ENCODE peak calls at places on chromosomes 12 and 14, in eight cellular contexts. G is non-pigmented ciliary epithelial cell; Y is Calu3; W is stimulated activated CD4-positive, alpha-beta T cell treated with anti-CD3 and anti-CD28 coated beads, TNF-alpha, amount 100 ng/mL, for 48 hours; U is naive thymus-derived CD4-positive, alpha-beta T cell; T is WTC11; K is effector memory CD8-positive, alpha-beta T cell; Z is dorsolateral prefrontal cortex. A is an unnamed sample.

GRCh38 chr12:114658002-114658441 is 26.0 kb downstream of the TBX3 start:
- DNase-seq in G (no peak), Y (no peak), W (no peak), U (no peak), T (no peak), K (no peak), Z (no peak), A (no peak)

GRCh38 chr14:68335312-68335711 is 457.6 kb downstream of the ZFP36L1 start:
- DNase-seq in G (no peak), Y (no peak), W (no peak), U (no peak), T (no peak), K (no peak), Z (no peak), A (no peak)

GRCh38 chr14:28954025-28954424 is 187.4 kb downstream of the FOXG1 start:
- DNase-seq in G (no peak), Y (no peak), W (no peak), U (no peak), T (no peak), K (no peak), Z (no peak), A (no peak)

GRCh38 chr12:6872073-6873048 is 742 bp downstream of the SPSB2 start:
- DNase-seq in G (no peak), Y (peak; percentile 91), W (peak; percentile 67), U (peak; percentile 92), T (peak; percentile 95), K (peak; percentile 88), Z (peak; percentile 84), A (peak; percentile 77)

GRCh38 chr14:81927069-81927468 is 393.4 kb upstream of the SEL1L start:
- DNase-seq in G (no peak), Y (no peak), W (no peak), U (no peak), T (no peak), K (no peak), Z (no peak), A (no peak)

GRCh38 chr14:26765301-26765700 is 167.5 kb upstream of the NOVA1 start:
- DNase-seq in G (no peak), Y (no peak), W (no peak), U (no peak), T (no peak), K (no peak), Z (no peak), A (no peak)

GRCh38 chr12:12482959-12483358 is 79.7 kb downstream of the DUSP16 start:
- DNase-seq in G (no peak), Y (no peak), W (no peak), U (no peak), T (no peak), K (no peak), Z (no peak), A (no peak)

GRCh38 chr12:67630373-67631088 is 18.0 kb upstream of the DYRK2 start:
- DNase-seq in G (no peak), Y (peak; percentile 25), W (peak; percentile 38), U (peak; percentile 79), T (peak; percentile 30), K (peak; percentile 80), Z (no peak), A (peak; percentile 91)

GRCh38 chr12:69929125-69929524 is 104.1 kb downstream of the MYRFL start:
- DNase-seq in G (no peak), Y (no peak), W (no peak), U (no peak), T (no peak), K (no peak), Z (no peak), A (no peak)

GRCh38 chr14:97331058-97331457 is 533.9 kb downstream of the VRK1 start:
- DNase-seq in G (no peak), Y (no peak), W (no peak), U (no peak), T (no peak), K (no peak), Z (no peak), A (no peak)

GRCh38 chr12:48954061-48954460 is 3.2 kb downstream of the ARF3 start:
- DNase-seq in G (no peak), Y (no peak), W (no peak), U (no peak), T (no peak), K (no peak), Z (no peak), A (no peak)

GRCh38 chr12:107778383-107779015 is 4.0 kb downstream of the ASCL4 start:
- DNase-seq in G (no peak), Y (no peak), W (no peak), U (no peak), T (no peak), K (no peak), Z (no peak), A (no peak)

GRCh38 chr14:85088231-85088630 is 441.7 kb upstream of the FLRT2 start:
- DNase-seq in G (no peak), Y (no peak), W (no peak), U (no peak), T (no peak), K (no peak), Z (no peak), A (no peak)

GRCh38 chr12:22971771-22972191 is 346.8 kb downstream of the ETNK1 start:
- DNase-seq in G (no peak), Y (no peak), W (no peak), U (no peak), T (no peak), K (no peak), Z (no peak), A (no peak)

GRCh38 chr12:8816448-8816847 is 6.0 kb upstream of the A2ML1 start:
- DNase-seq in G (no peak), Y (no peak), W (no peak), U (no peak), T (no peak), K (no peak), Z (no peak), A (no peak)

GRCh38 chr14:67409461-67409860 is 2.5 kb downstream of the PLEK2 start:
- DNase-seq in G (no peak), Y (no peak), W (no peak), U (no peak), T (no peak), K (no peak), Z (no peak), A (no peak)

GRCh38 chr12:12561305-12562015 is 1.2 kb downstream of the DUSP16 start:
- DNase-seq in G (no peak), Y (peak; percentile 55), W (no peak), U (peak; percentile 57), T (peak; percentile 44), K (peak; percentile 38), Z (peak; percentile 75), A (peak; percentile 10)

GRCh38 chr12:49637401-49637800 is 14.0 kb downstream of the PRPF40B start:
- DNase-seq in G (no peak), Y (no peak), W (no peak), U (no peak), T (no peak), K (no peak), Z (peak; percentile 33), A (no peak)

GRCh38 chr12:95762123-95762785 is 28.3 kb downstream of the NTN4 start:
- DNase-seq in G (no peak), Y (no peak), W (no peak), U (no peak), T (no peak), K (no peak), Z (no peak), A (no peak)

GRCh38 chr12:9888665-9889273 is 7.5 kb downstream of the KLRF2 start:
- DNase-seq in G (no peak), Y (no peak), W (no peak), U (no peak), T (no peak), K (no peak), Z (no peak), A (no peak)

GRCh38 chr14:100827140-100827517 is 1.2 kb downstream of the MEG3 start:
- DNase-seq in G (no peak), Y (no peak), W (no peak), U (no peak), T (no peak), K (no peak), Z (peak; percentile 55), A (no peak)

GRCh38 chr12:114226241-114226928 is 179.6 kb downstream of the TBX5 start:
- DNase-seq in G (no peak), Y (no peak), W (no peak), U (no peak), T (peak; percentile 50), K (no peak), Z (peak; percentile 44), A (no peak)

GRCh38 chr12:116759783-116760581 is 21.9 kb downstream of the RNFT2 start:
- DNase-seq in G (no peak), Y (no peak), W (no peak), U (no peak), T (peak; percentile 77), K (peak; percentile 31), Z (no peak), A (peak; percentile 46)

GRCh38 chr12:18345021-18345735 is 83.9 kb downstream of the PIK3C2G start:
- DNase-seq in G (no peak), Y (no peak), W (no peak), U (no peak), T (no peak), K (no peak), Z (no peak), A (no peak)

GRCh38 chr14:36941783-36942521 is 230.5 kb downstream of the SLC25A21 start:
- DNase-seq in G (no peak), Y (peak; percentile 84), W (peak; percentile 26), U (peak; percentile 52), T (peak; percentile 82), K (no peak), Z (peak; percentile 31), A (peak; percentile 27)

GRCh38 chr14:42523656-42524055 is 917.0 kb downstream of the LRFN5 start:
- DNase-seq in G (no peak), Y (no peak), W (no peak), U (no peak), T (no peak), K (no peak), Z (no peak), A (no peak)

GRCh38 chr14:105367116-105368031 is 31.0 kb upstream of the TEX22 start:
- DNase-seq in G (no peak), Y (no peak), W (no peak), U (no peak), T (no peak), K (no peak), Z (no peak), A (no peak)

GRCh38 chr12:42744539-42745156 is 155.1 kb upstream of the PRICKLE1 start:
- DNase-seq in G (no peak), Y (peak; percentile 56), W (no peak), U (no peak), T (no peak), K (no peak), Z (no peak), A (no peak)

GRCh38 chr14:102213984-102214658 is 74.4 kb downstream of the WDR20 start:
- DNase-seq in G (no peak), Y (no peak), W (no peak), U (no peak), T (no peak), K (no peak), Z (no peak), A (no peak)

GRCh38 chr12:15732341-15733061 is 56.7 kb downstream of the EPS8 start:
- DNase-seq in G (no peak), Y (no peak), W (no peak), U (no peak), T (no peak), K (no peak), Z (no peak), A (no peak)

GRCh38 chr12:42144174-42144423 is 575 bp downstream of the GXYLT1 start:
- DNase-seq in G (no peak), Y (no peak), W (no peak), U (no peak), T (peak; percentile 30), K (no peak), Z (no peak), A (no peak)